ENCODE peak calls at places on chromosomes 3 and 15, in five cellular contexts. Y is fibroblast of mammary gland; Z is fibroblast of the aortic adventitia; S is HL-60; H is CD8-positive, alpha-beta T cell. J is an unnamed sample.
A peak's percentile ranks its signal among the peaks of the same experiment; 100 is the strongest.

GRCh38 chr3:111904376-111905241 is 45.5 kb downstream of the PHLDB2 start:
- DNase-seq in Y (peak; percentile 95), Z (peak; percentile 97), S (no peak), H (no peak), J (no peak)

GRCh38 chr15:40593130-40593529 is 919 bp upstream of the KNL1 start:
- DNase-seq in Y (no peak), Z (no peak), S (no peak), H (no peak), J (no peak)

GRCh38 chr15:100333236-100333635 is 8.5 kb downstream of the ADAMTS17 start:
- DNase-seq in Y (no peak), Z (no peak), S (no peak), H (no peak), J (no peak)

GRCh38 chr3:60887574-60887973 is 363.7 kb downstream of the FHIT start:
- DNase-seq in Y (no peak), Z (no peak), S (no peak), H (no peak), J (no peak)

GRCh38 chr3:14647976-14648955 is 3.3 kb upstream of the CCDC174 start:
- DNase-seq in Y (no peak), Z (peak; percentile 25), S (no peak), H (no peak), J (no peak)

GRCh38 chr3:12963184-12963868 is 109.9 kb downstream of the IQSEC1 start:
- DNase-seq in Y (no peak), Z (no peak), S (no peak), H (no peak), J (no peak)

GRCh38 chr15:69045810-69046209 is 31.3 kb downstream of the NOX5 start:
- DNase-seq in Y (no peak), Z (no peak), S (no peak), H (no peak), J (no peak)

GRCh38 chr3:161156936-161157335 is 51.8 kb upstream of the B3GALNT1 start:
- DNase-seq in Y (no peak), Z (no peak), S (no peak), H (no peak), J (no peak)

GRCh38 chr15:31598620-31599019 is 272.0 kb downstream of the KLF13 start:
- DNase-seq in Y (no peak), Z (no peak), S (no peak), H (no peak), J (peak; percentile 23)

GRCh38 chr3:13537926-13538325 is 11.0 kb upstream of the FBLN2 start:
- DNase-seq in Y (peak; percentile 97), Z (peak; percentile 99), S (no peak), H (no peak), J (no peak)

GRCh38 chr3:65837604-65838003 is 201.1 kb downstream of the MAGI1 start:
- DNase-seq in Y (no peak), Z (no peak), S (no peak), H (no peak), J (no peak)

GRCh38 chr3:123157209-123157597 is 44.5 kb upstream of the SEC22A start:
- DNase-seq in Y (no peak), Z (no peak), S (no peak), H (no peak), J (no peak)

GRCh38 chr3:125051715-125052581 is 3.8 kb downstream of the HEG1 start:
- DNase-seq in Y (peak; percentile 97), Z (peak; percentile 93), S (no peak), H (peak; percentile 79), J (peak; percentile 67)

GRCh38 chr3:164460851-164461250 is 617.4 kb downstream of the SI start:
- DNase-seq in Y (no peak), Z (peak; percentile 20), S (no peak), H (no peak), J (no peak)

GRCh38 chr3:177776656-177777055 is 579.4 kb upstream of the TBL1XR1 start:
- DNase-seq in Y (peak; percentile 71), Z (peak; percentile 56), S (no peak), H (no peak), J (no peak)

GRCh38 chr15:31158858-31159569 is 57.5 kb upstream of the TRPM1 start:
- DNase-seq in Y (no peak), Z (peak; percentile 1), S (no peak), H (no peak), J (no peak)

GRCh38 chr3:161343986-161344385 is 27.3 kb downstream of the SPTSSB start:
- DNase-seq in Y (no peak), Z (no peak), S (no peak), H (no peak), J (no peak)

GRCh38 chr3:106827515-106828213 is 549.6 kb upstream of the CCDC54 start:
- DNase-seq in Y (no peak), Z (no peak), S (no peak), H (no peak), J (no peak)

GRCh38 chr15:39358441-39359041 is 222.3 kb upstream of the THBS1 start:
- DNase-seq in Y (peak; percentile 42), Z (peak; percentile 94), S (no peak), H (no peak), J (no peak)

GRCh38 chr15:101189341-101189679 is 62.5 kb downstream of the CHSY1 start:
- DNase-seq in Y (no peak), Z (peak; percentile 71), S (no peak), H (no peak), J (no peak)

GRCh38 chr3:108907194-108907593 is 46.5 kb downstream of the GUCA1C start:
- DNase-seq in Y (no peak), Z (no peak), S (no peak), H (no peak), J (no peak)

GRCh38 chr15:59294574-59294960 is 78.1 kb downstream of the MYO1E start:
- DNase-seq in Y (no peak), Z (no peak), S (no peak), H (no peak), J (no peak)

GRCh38 chr15:91908401-91908800 is 54.9 kb downstream of the SLCO3A1 start:
- DNase-seq in Y (peak; percentile 73), Z (peak; percentile 53), S (no peak), H (no peak), J (no peak)

GRCh38 chr15:70209499-70209898 is 111.8 kb upstream of the TLE3 start:
- DNase-seq in Y (no peak), Z (no peak), S (no peak), H (no peak), J (no peak)

GRCh38 chr3:10817506-10817905 is 1.5 kb downstream of the SLC6A11 start:
- DNase-seq in Y (no peak), Z (no peak), S (no peak), H (no peak), J (no peak)

GRCh38 chr3:54086639-54087405 is 35.5 kb upstream of the CACNA2D3 start:
- DNase-seq in Y (no peak), Z (no peak), S (no peak), H (no peak), J (no peak)

GRCh38 chr3:13620281-13620680 is 71.4 kb downstream of the FBLN2 start:
- DNase-seq in Y (no peak), Z (no peak), S (no peak), H (no peak), J (no peak)

GRCh38 chr3:53581671-53582070 is 87.3 kb downstream of the CACNA1D start:
- DNase-seq in Y (peak; percentile 42), Z (peak; percentile 23), S (no peak), H (no peak), J (no peak)

GRCh38 chr3:149080699-149081091 is 5.6 kb downstream of the HLTF start:
- DNase-seq in Y (peak; percentile 67), Z (peak; percentile 74), S (peak; percentile 31), H (no peak), J (no peak)

GRCh38 chr3:18747383-18747782 is 322.2 kb upstream of the SATB1 start:
- DNase-seq in Y (no peak), Z (no peak), S (no peak), H (no peak), J (no peak)

GRCh38 chr15:41567870-41568269 is 8.9 kb downstream of the TYRO3 start:
- DNase-seq in Y (no peak), Z (no peak), S (no peak), H (no peak), J (no peak)

GRCh38 chr3:59644479-59645075 is 594.8 kb upstream of the CFAP20DC start:
- DNase-seq in Y (no peak), Z (no peak), S (no peak), H (no peak), J (no peak)

GRCh38 chr3:190710723-190711122 is 151.8 kb downstream of the GMNC start:
- DNase-seq in Y (no peak), Z (no peak), S (no peak), H (no peak), J (no peak)

GRCh38 chr3:170232266-170232665 is 10.0 kb downstream of the PRKCI start:
- DNase-seq in Y (no peak), Z (peak; percentile 62), S (no peak), H (no peak), J (no peak)

GRCh38 chr15:84057714-84058331 is 177.8 kb upstream of the GOLGA6L4 start:
- DNase-seq in Y (no peak), Z (no peak), S (no peak), H (no peak), J (no peak)

GRCh38 chr3:33732394-33732793 is 14.3 kb upstream of the CLASP2 start:
- DNase-seq in Y (no peak), Z (no peak), S (no peak), H (no peak), J (no peak)
- TF ChIP-seq CTCF in Y (peak; percentile 46), Z (peak; percentile 42), S (no peak), H (peak; percentile 29), J (no peak)

GRCh38 chr3:127889461-127889863 is 25.6 kb upstream of the KBTBD12 start:
- DNase-seq in Y (peak; percentile 97), Z (peak; percentile 78), S (no peak), H (no peak), J (no peak)

GRCh38 chr3:127888564-127889107 is 26.4 kb upstream of the KBTBD12 start:
- DNase-seq in Y (peak; percentile 66), Z (no peak), S (no peak), H (no peak), J (no peak)

GRCh38 chr3:127886276-127886862 is 28.7 kb upstream of the KBTBD12 start:
- DNase-seq in Y (no peak), Z (no peak), S (no peak), H (no peak), J (no peak)

GRCh38 chr3:127887321-127887720 is 27.7 kb upstream of the KBTBD12 start:
- DNase-seq in Y (peak; percentile 59), Z (no peak), S (no peak), H (no peak), J (no peak)

GRCh38 chr3:127889976-127890650 is 24.9 kb upstream of the KBTBD12 start:
- DNase-seq in Y (peak; percentile 53), Z (no peak), S (no peak), H (no peak), J (no peak)
- TF ChIP-seq CTCF in Y (no peak), Z (no peak), S (no peak), H (no peak), J (no peak)

GRCh38 chr3:147616998-147617619 is 207.9 kb downstream of the ZIC1 start:
- DNase-seq in Y (peak; percentile 40), Z (peak; percentile 41), S (no peak), H (no peak), J (no peak)
- TF ChIP-seq CTCF in Y (peak; percentile 51), Z (peak; percentile 53), S (peak; percentile 6), H (no peak), J (no peak)

GRCh38 chr3:116020989-116021388 is 397.7 kb downstream of the GAP43 start:
- DNase-seq in Y (no peak), Z (no peak), S (no peak), H (no peak), J (no peak)
- TF ChIP-seq CTCF in Y (no peak), Z (no peak), S (no peak), H (no peak), J (no peak)